ENCODE peak calls at places on chromosomes 16 and 17, in seven cellular contexts. H, G, U, I, Q, V and N are unnamed samples.

GRCh38 chr17:18066866-18067265 is 20.9 kb upstream of the DRG2 start:
- DNase-seq in H (no peak), G (no peak), U (no peak), I (no peak), Q (no peak), V (no peak), N (no peak)

GRCh38 chr16:56183266-56183665 is 8.0 kb upstream of the GNAO1 start:
- DNase-seq in H (no peak), G (no peak), U (no peak), I (no peak), Q (no peak), V (no peak), N (no peak)

GRCh38 chr17:59131131-59131530 is 23.9 kb downstream of the SKA2 start:
- DNase-seq in H (no peak), G (no peak), U (no peak), I (no peak), Q (no peak), V (no peak), N (no peak)

GRCh38 chr16:78537511-78537910 is 438.1 kb downstream of the WWOX start:
- DNase-seq in H (no peak), G (no peak), U (no peak), I (no peak), Q (no peak), V (no peak), N (no peak)

GRCh38 chr17:6305613-6306360 is 129.1 kb downstream of the AIPL1 start:
- DNase-seq in H (no peak), G (no peak), U (no peak), I (no peak), Q (no peak), V (no peak), N (no peak)

GRCh38 chr16:75248142-75248535 is 3.3 kb downstream of the BCAR1 start:
- DNase-seq in H (no peak), G (no peak), U (no peak), I (no peak), Q (no peak), V (no peak), N (no peak)

GRCh38 chr17:42040818-42041217 is 9.6 kb downstream of the C17orf113 start:
- DNase-seq in H (no peak), G (no peak), U (no peak), I (no peak), Q (no peak), V (no peak), N (peak)

GRCh38 chr17:29630630-29631193 is 8.0 kb upstream of the CORO6 start:
- DNase-seq in H (no peak), G (no peak), U (no peak), I (no peak), Q (no peak), V (no peak), N (no peak)

GRCh38 chr17:58665946-58666857 is 25.6 kb downstream of the TEX14 start:
- DNase-seq in H (no peak), G (no peak), U (no peak), I (no peak), Q (no peak), V (no peak), N (no peak)

GRCh38 chr17:6105608-6106007 is 35.4 kb downstream of the WSCD1 start:
- DNase-seq in H (no peak), G (no peak), U (no peak), I (no peak), Q (no peak), V (no peak), N (no peak)

GRCh38 chr17:76540381-76541300 is 797 bp downstream of the PRCD start:
- DNase-seq in H (peak), G (peak), U (peak), I (peak), Q (peak), V (peak), N (peak)

GRCh38 chr16:66991545-66992077 is 3.2 kb downstream of the CES4A start:
- DNase-seq in H (no peak), G (no peak), U (no peak), I (no peak), Q (no peak), V (no peak), N (no peak)

GRCh38 chr16:87778476-87778829 is 12.7 kb upstream of the KLHDC4 start:
- DNase-seq in H (no peak), G (no peak), U (no peak), I (no peak), Q (no peak), V (no peak), N (no peak)

GRCh38 chr16:87780385-87780989 is 14.7 kb upstream of the KLHDC4 start:
- DNase-seq in H (peak), G (no peak), U (no peak), I (peak), Q (no peak), V (no peak), N (peak)

GRCh38 chr16:87784812-87785211 is 19.0 kb upstream of the KLHDC4 start:
- DNase-seq in H (no peak), G (no peak), U (no peak), I (no peak), Q (no peak), V (no peak), N (no peak)

GRCh38 chr16:87778830-87779579 is 13.2 kb upstream of the KLHDC4 start:
- DNase-seq in H (peak), G (peak), U (peak), I (peak), Q (peak), V (peak), N (peak)
- TF ChIP-seq EP300 in H (peak), G (no peak), U (no peak), I (peak), Q (no peak), V (peak), N (no peak)

DNA sequence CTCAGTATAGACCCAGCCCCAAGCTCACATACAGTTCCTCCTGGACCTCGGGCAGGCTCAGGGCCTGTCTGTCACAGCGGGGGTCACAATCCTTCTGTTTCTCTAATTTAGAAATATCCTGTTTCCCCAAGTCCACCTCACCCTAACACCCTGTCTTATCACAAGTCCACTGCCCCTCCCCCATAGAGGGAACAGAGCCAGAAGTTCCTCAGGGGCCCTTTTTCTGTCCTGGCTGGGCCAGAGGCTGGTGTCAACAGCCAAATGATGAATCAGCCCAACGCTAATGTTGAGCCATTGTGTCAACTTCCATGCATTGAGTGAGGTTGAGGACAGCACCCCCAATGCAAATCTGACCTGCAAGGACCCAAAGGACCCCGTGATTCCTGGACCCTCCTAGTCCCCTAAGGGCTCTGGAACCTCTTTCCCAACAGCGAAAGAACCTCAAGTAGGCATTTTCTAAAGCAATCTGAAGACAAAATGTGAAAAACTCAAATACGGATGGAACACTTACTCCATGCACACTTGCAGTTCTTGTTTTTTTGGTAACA is 58.6 kb downstream of the PECAM1 start:
- DNase-seq in H (peak), G (no peak), U (no peak), I (peak), Q (no peak), V (no peak), N (no peak)
- H3K27ac ChIP-seq in H (peak), G (peak), U (peak), I (peak), Q (peak), V (peak), N (peak)

DNA sequence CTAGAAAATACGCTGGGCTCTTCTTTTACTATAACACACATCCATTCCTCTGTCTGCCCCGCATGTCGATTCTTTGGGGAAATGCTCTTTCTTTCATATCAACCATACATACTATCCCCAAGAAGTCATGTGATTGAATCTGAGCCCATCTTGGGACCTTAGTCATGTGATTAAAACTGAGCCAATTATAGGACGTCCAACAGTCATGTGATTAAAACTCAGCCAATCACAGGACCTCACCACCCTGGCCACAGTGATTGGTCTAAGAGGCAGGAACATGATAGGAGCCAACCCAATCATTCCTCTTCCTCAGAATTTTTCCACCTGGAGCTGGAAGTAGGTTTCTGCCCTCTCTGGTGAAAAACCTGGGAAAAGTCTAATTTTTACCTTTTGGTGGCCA is 78.8 kb downstream of the TMEM114 start:
- DNase-seq in H (no peak), G (no peak), U (no peak), I (peak), Q (no peak), V (no peak), N (no peak)
- TF ChIP-seq EP300 in H (no peak), G (no peak), U (no peak), I (no peak), Q (no peak), V (no peak), N (no peak)

DNA sequence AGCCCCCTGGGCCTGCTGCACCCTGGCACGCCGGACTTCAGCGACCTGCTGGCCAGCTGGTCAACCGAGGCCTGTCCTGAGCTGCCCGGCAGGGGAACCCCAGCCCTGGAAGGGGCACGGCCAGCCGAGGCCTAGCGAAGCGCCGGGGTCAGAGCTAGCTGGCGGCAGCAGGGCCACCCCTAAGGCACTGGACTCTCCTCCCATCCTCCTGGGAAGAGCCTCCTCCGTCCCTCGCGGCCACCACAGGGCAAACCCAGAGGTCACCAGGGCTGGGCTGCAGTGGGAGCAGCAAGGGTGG is 2.3 kb downstream of the PERCC1 start:
- DNase-seq in H (no peak), G (no peak), U (no peak), I (no peak), Q (no peak), V (no peak), N (peak)
- H3K27ac ChIP-seq in H (no peak), G (no peak), U (no peak), I (no peak), Q (no peak), V (no peak), N (no peak)

GRCh38 chr16:69531988-69532387 is 33.8 kb upstream of the NFAT5 start:
- DNase-seq in H (no peak), G (no peak), U (no peak), I (no peak), Q (no peak), V (no peak), N (no peak)

GRCh38 chr16:69522732-69523404 is 42.9 kb upstream of the NFAT5 start:
- DNase-seq in H (no peak), G (no peak), U (no peak), I (peak), Q (no peak), V (peak), N (no peak)

GRCh38 chr16:69522041-69522578 is 43.7 kb upstream of the NFAT5 start:
- DNase-seq in H (no peak), G (no peak), U (no peak), I (no peak), Q (no peak), V (no peak), N (no peak)

GRCh38 chr16:69523571-69523970 is 42.2 kb upstream of the NFAT5 start:
- DNase-seq in H (no peak), G (no peak), U (no peak), I (no peak), Q (no peak), V (no peak), N (no peak)

DNA sequence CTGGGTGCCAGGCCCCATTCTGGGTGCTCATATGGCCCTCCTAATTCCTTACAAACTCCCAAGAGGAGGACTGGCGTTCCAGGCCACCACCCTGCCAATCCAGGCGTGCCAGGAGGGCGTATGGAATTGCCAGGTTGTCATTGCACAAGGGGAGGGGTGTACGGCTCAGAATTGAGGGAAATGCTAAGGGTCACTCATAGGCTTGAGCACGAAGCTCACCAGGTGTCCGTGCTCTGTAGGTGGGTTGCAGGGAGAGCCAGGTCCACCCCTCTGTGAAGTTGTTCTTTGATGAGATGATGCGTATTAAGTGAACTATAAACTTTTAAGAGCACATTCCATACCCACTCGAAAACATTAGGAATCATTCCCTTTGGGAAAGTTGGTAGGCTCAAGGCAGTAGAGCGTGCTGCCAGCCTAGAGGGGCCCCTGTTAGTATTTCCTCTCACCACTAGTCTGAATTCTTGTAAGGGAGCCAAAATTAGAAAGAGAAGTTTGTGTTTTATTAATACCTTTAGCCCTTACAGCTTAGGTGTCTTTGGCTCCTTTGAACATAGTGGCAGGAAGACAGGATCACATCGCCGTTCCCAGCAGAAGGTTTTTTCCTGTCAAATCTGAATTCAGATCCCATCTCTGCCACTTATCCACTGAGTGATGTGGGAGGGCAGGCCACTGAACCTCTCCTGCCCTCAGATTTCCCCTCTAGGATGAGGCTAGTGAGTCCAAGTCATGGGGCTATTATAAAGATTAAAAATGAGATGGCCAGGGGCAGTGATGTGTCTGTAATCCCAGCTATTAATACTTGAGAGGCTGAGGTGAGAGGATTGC is 38.7 kb upstream of the NFAT5 start:
- DNase-seq in H (no peak), G (no peak), U (no peak), I (no peak), Q (no peak), V (no peak), N (no peak)
- TF ChIP-seq EP300 in H (no peak), G (no peak), U (no peak), I (no peak), Q (no peak), V (no peak), N (no peak)

DNA sequence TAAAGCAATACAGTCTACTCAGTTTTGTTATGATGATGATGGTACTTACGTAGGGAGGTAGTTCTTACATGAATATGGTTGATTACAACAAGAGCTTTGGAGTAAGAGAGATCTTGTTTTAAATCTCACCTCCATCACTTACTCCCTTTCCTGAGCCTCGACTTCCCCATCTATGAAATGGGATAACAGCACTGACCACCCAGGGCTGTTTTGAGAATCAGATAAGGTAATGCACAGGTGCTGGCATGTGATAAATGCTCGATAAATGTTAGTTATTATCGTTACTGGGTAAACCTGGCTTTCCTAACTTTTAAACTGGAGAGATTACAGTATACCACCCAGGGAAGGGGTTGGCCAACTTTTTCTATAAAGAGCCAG is 73.6 kb downstream of the BMERB1 start:
- DNase-seq in H (no peak), G (no peak), U (no peak), I (no peak), Q (no peak), V (no peak), N (no peak)
- H3K27ac ChIP-seq in H (peak), G (no peak), U (peak), I (no peak), Q (peak), V (peak), N (no peak)

GRCh38 chr16:908526-909155 is 62.1 kb downstream of the LMF1 start:
- DNase-seq in H (no peak), G (no peak), U (no peak), I (no peak), Q (no peak), V (no peak), N (no peak)

GRCh38 chr16:907361-907760 is 63.4 kb downstream of the LMF1 start:
- DNase-seq in H (no peak), G (no peak), U (no peak), I (no peak), Q (no peak), V (no peak), N (peak)

GRCh38 chr16:906296-906695 is 64.5 kb downstream of the LMF1 start:
- DNase-seq in H (no peak), G (no peak), U (no peak), I (no peak), Q (no peak), V (no peak), N (no peak)

GRCh38 chr16:909281-910000 is 61.3 kb downstream of the LMF1 start:
- DNase-seq in H (no peak), G (no peak), U (no peak), I (no peak), Q (no peak), V (no peak), N (no peak)

DNA sequence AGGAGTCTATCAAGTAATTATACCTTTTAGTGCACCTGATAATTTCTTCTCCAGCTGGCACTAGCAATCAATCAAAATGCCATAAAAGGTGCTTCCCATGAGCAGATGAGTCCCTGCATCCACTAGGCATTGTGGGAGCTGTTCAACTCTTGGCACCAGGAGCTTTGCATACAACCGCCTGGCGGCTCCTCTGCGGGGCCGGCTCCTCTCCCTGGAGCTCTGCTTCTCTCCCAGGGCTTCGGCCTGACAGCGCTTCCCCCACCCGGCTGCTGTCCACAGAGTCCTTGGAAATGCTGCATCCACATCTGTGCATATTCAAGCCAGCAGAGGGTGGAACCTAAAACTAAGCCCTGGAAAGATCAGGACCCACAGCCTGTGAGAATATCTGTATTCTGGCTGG is 63.0 kb downstream of the LMF1 start:
- DNase-seq in H (no peak), G (no peak), U (no peak), I (no peak), Q (no peak), V (no peak), N (peak)
- TF ChIP-seq EP300 in H (no peak), G (no peak), U (no peak), I (no peak), Q (no peak), V (no peak), N (no peak)